ENCODE peak calls at places on chromosomes 11 and 22, in seven cellular contexts. W is astrocyte, V is lung, Q is PC-9, M is PC-3, K is sigmoid colon, P is OCI-LY7. I is an unnamed sample.

GRCh38 chr22:31578171-31578570 is 81.8 kb downstream of the SFI1 start:
- DNase-seq in Q (no peak), M (no peak), P (no peak), V (no peak), K (no peak), W (no peak), I (no peak)

GRCh38 chr11:103494491-103494890 is 385.3 kb downstream of the DYNC2H1 start:
- DNase-seq in W (no peak), V (no peak), K (no peak), Q (no peak), M (no peak), P (no peak), I (no peak)

GRCh38 chr11:45399166-45399565 is 113.0 kb upstream of the SYT13 start:
- DNase-seq in M (no peak), K (no peak), Q (no peak), V (no peak), W (no peak), P (no peak), I (no peak)

GRCh38 chr22:43181321-43182076 is 5.4 kb downstream of the TTLL12 start:
- DNase-seq in M (no peak), K (no peak), Q (no peak), V (no peak), P (no peak), W (no peak), I (no peak)

GRCh38 chr11:77656362-77656761 is 18.8 kb upstream of the CLNS1A start:
- DNase-seq in V (no peak), Q (no peak), K (no peak), W (no peak), P (no peak), M (no peak), I (no peak)

GRCh38 chr11:130514316-130514715 is 65.9 kb downstream of the ADAMTS15 start:
- DNase-seq in P (no peak), V (no peak), K (no peak), M (peak; percentile 32), Q (no peak), W (peak; percentile 59), I (no peak)

GRCh38 chr11:77088236-77089003 is 14.2 kb upstream of the OMP start:
- DNase-seq in V (no peak), K (peak; percentile 54), P (no peak), M (peak; percentile 82), Q (peak; percentile 92), W (no peak), I (peak; percentile 29)

GRCh38 chr11:128342511-128343133 is 244.7 kb downstream of the ETS1 start:
- DNase-seq in M (peak; percentile 96), V (peak; percentile 74), W (peak; percentile 70), K (peak; percentile 72), P (peak; percentile 42), Q (peak; percentile 99), I (peak; percentile 93)

GRCh38 chr11:114317738-114318137 is 21.5 kb downstream of the NNMT start:
- DNase-seq in M (peak; percentile 70), K (no peak), P (peak; percentile 16), Q (no peak), W (no peak), V (no peak), I (no peak)

GRCh38 chr22:20027966-20028854 is 7.3 kb downstream of the TANGO2 start:
- DNase-seq in Q (no peak), K (no peak), V (no peak), M (peak; percentile 21), P (peak; percentile 52), W (no peak), I (peak; percentile 22)
- TF ChIP-seq CTCF in Q (peak; percentile 58), K (no peak), V (no peak), M (peak; percentile 38), P (peak; percentile 67), W (peak; percentile 17), I (peak; percentile 39)

DNA sequence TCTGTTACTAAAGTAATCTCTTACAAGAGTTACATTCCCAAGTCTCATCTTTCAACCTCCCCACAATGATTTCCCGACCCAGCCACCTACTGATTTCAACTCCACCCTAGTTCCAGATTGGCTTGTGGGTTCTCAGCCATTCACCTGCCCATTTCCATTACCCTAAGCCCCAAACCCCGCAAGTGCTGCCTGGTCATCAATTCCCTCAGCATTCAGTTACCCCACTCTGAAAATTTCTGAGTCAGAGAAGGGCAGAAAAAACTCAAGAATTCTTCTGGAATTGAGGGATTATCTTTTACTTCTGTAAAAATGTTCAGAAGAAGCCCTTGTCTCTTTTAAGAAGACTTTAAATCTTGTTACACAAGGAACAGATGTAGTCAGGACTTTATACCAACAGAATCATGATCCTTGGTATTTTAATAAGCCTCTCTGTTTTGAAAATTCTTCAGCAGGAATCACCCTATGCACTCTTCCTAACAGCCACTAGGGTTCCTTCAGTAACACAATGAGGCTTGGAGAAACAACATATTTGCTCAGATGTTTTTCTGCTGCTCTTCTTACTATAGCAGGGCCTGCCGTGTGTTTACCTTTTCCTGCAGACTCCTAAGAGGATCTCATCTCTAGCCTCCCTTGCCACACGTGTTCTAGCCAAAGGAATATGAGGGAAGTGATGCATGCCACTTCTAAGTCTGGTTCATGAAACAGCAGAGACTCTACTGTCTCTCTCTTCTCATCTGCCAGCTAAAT is 29.2 kb upstream of the PAMR1 start:
- DNase-seq in V (no peak), K (no peak), M (peak; percentile 34), Q (no peak), W (no peak), P (no peak), I (no peak)
- TF ChIP-seq CTCF in V (no peak), K (no peak), M (peak; percentile 42), Q (peak; percentile 51), W (peak; percentile 33), P (peak; percentile 42), I (peak; percentile 20)

GRCh38 chr22:19631899-19632670 is 82.2 kb upstream of the SEPTIN5 start:
- DNase-seq in V (no peak), W (peak; percentile 24), Q (no peak), K (peak; percentile 43), M (peak; percentile 31), P (peak; percentile 33), I (peak; percentile 34)
- TF ChIP-seq CTCF in V (no peak), W (peak; percentile 61), Q (peak; percentile 54), K (no peak), M (peak; percentile 55), P (peak; percentile 60), I (peak; percentile 61)

GRCh38 chr22:40187389-40187788 is 9.7 kb downstream of the TNRC6B start:
- DNase-seq in V (no peak), Q (no peak), W (no peak), P (no peak), K (no peak), M (no peak), I (no peak)
- TF ChIP-seq CTCF in V (no peak), Q (no peak), W (no peak), P (no peak), K (no peak), M (no peak), I (no peak)

DNA sequence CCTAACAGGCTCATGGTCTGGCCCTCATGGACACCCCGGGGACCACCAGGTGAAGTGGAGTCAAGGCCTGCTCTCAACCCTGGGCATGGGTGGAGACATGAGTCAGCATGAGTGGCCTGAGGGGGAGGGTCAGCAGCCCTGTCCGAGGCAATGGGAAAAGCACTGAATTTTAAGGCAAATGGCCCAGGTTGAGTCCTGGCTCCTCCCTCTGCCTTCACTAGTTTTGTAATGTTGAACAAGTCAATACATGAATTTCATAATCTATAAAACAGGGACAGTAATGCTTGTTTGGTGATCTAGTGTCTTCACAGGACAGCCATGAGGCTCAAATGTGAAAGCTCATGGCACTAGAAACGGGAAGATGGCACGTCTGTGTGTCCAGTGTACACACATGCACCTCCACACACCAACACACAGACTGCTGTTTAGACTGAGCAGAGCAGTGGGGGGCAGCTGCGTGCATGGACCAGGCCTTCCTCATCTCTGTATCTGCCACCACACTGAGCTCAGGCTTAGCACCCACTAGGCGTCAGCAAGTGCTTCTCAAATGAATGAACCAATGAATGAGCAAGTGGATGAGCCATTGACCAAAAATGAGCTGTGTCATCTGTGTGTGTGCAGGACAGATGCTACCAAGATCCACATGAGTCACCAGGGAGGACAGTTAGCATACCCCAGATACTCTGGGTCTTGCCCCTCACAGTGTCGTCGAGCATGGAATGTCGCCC is 63.4 kb downstream of the NRXN2 start:
- DNase-seq in V (no peak), P (no peak), W (peak; percentile 84), K (no peak), M (peak; percentile 93), Q (peak; percentile 79), I (peak; percentile 93)
- TF ChIP-seq CTCF in V (no peak), P (no peak), W (no peak), K (no peak), M (peak; percentile 26), Q (no peak), I (peak; percentile 18)

GRCh38 chr11:70048279-70049024 is 29.7 kb upstream of the ANO1 start:
- DNase-seq in V (no peak), K (no peak), Q (peak; percentile 95), M (peak; percentile 99), P (no peak), W (no peak), I (peak; percentile 61)
- TF ChIP-seq CTCF in V (no peak), K (no peak), Q (peak; percentile 76), M (peak; percentile 90), P (peak; percentile 58), W (peak; percentile 13), I (peak; percentile 62)

GRCh38 chr22:45334528-45334927 is 24.8 kb downstream of the FAM118A start:
- DNase-seq in V (no peak), Q (no peak), K (no peak), W (no peak), M (no peak), P (no peak), I (peak; percentile 68)

GRCh38 chr22:45336971-45337431 is 27.3 kb downstream of the FAM118A start:
- DNase-seq in V (no peak), K (peak; percentile 87), Q (no peak), P (no peak), M (no peak), W (no peak), I (peak; percentile 8)

GRCh38 chr22:45334068-45334467 is 24.3 kb downstream of the FAM118A start:
- DNase-seq in W (peak; percentile 56), V (no peak), P (no peak), M (no peak), K (no peak), Q (no peak), I (peak; percentile 91)

GRCh38 chr22:45335854-45336492 is 26.2 kb downstream of the FAM118A start:
- DNase-seq in Q (no peak), W (no peak), M (no peak), K (no peak), V (no peak), P (no peak), I (no peak)

GRCh38 chr22:45335021-45335818 is 25.5 kb downstream of the FAM118A start:
- DNase-seq in V (no peak), M (no peak), Q (no peak), P (no peak), K (no peak), W (no peak), I (no peak)
- TF ChIP-seq CTCF in V (no peak), M (no peak), Q (no peak), P (no peak), K (no peak), W (peak; percentile 16), I (no peak)

I was measured in bronchial epithelial cell.